ENCODE peak calls at places on chromosomes 4 and X, in four cellular contexts. H is H1, B is mesendoderm, J is H9. U is an unnamed sample.

GRCh38 chrX:85851418-85851817 is 195.9 kb downstream of the CHM start:
- DNase-seq in H (peak), B (peak), J (peak), U (peak)

GRCh38 chrX:7201481-7201880 is 53.5 kb upstream of the PUDP start:
- DNase-seq in B (no peak), J (no peak), H (no peak), U (no peak)

GRCh38 chr4:17324431-17324830 is 187.5 kb downstream of the QDPR start:
- DNase-seq in H (peak), B (peak), J (peak), U (peak)

GRCh38 chrX:47456080-47456479 is 26.9 kb downstream of the ZNF41 start:
- DNase-seq in B (no peak), J (no peak), H (no peak), U (no peak)

GRCh38 chr4:107853444-107854325 is 29.0 kb downstream of the SGMS2 start:
- DNase-seq in H (no peak), J (no peak), B (no peak), U (peak)

GRCh38 chrX:121569609-121570008 is 522.2 kb downstream of the GLUD2 start:
- DNase-seq in J (no peak), H (no peak), B (no peak), U (no peak)

GRCh38 chrX:154445776-154446175 is 1.8 kb downstream of the FAM50A start:
- DNase-seq in H (no peak), B (no peak), J (no peak), U (no peak)

GRCh38 chr4:25402521-25402920 is 25.5 kb downstream of the ANAPC4 start:
- DNase-seq in H (no peak), J (no peak), B (no peak), U (peak)

GRCh38 chr4:85928775-85929585 is 430.9 kb downstream of the MAPK10 start:
- DNase-seq in J (no peak), H (no peak), B (no peak), U (peak)

GRCh38 chr4:7964890-7965662 is 25.4 kb upstream of the AFAP1 start:
- DNase-seq in J (peak), B (peak), H (no peak), U (peak)

GRCh38 chrX:38879631-38880220 is 78.5 kb downstream of the MID1IP1 start:
- DNase-seq in B (no peak), J (no peak), H (no peak), U (no peak)

GRCh38 chr4:186255122-186255521 is 10.9 kb upstream of the F11 start:
- DNase-seq in J (no peak), H (no peak), B (no peak), U (no peak)

GRCh38 chr4:26909369-26909768 is 48.7 kb downstream of the STIM2 start:
- DNase-seq in H (no peak), J (no peak), B (no peak), U (peak)

GRCh38 chr4:112113786-112114185 is 31.5 kb upstream of the FAM241A start:
- DNase-seq in H (no peak), J (no peak), B (no peak), U (no peak)

GRCh38 chrX:150980711-150981110 is 2.4 kb upstream of the HMGB3 start:
- DNase-seq in J (no peak), H (no peak), B (no peak), U (no peak)

GRCh38 chrX:150984164-150984824 is 1.2 kb downstream of the HMGB3 start:
- DNase-seq in B (no peak), H (no peak), J (no peak), U (no peak)

GRCh38 chrX:150982786-150983525 is at the start of gene HMGB3:
- DNase-seq in J (peak), B (peak), H (peak), U (peak)

GRCh38 chrX:150982235-150982785 is 825 bp upstream of the HMGB3 start:
- DNase-seq in B (no peak), H (no peak), J (no peak), U (no peak)

GRCh38 chrX:150983526-150984163 is 510 bp downstream of the HMGB3 start:
- DNase-seq in B (no peak), H (no peak), J (no peak), U (no peak)
- H3K4ac ChIP-seq in B (peak), H (no peak), J (no peak), U (no peak)

GRCh38 chr4:54228563-54229501 is at the start of gene PDGFRA:
- DNase-seq in B (peak), J (peak), H (peak), U (peak)
- H3K4ac ChIP-seq in B (no peak), J (no peak), H (no peak), U (peak)

GRCh38 chr4:184473515-184474260 is 662 bp downstream of the IRF2 start:
- DNase-seq in H (peak), J (no peak), B (peak), U (peak)

GRCh38 chr4:184476660-184477059 is 2.3 kb upstream of the IRF2 start:
- DNase-seq in B (no peak), J (no peak), H (no peak), U (no peak)

GRCh38 chr4:184474261-184475095 is at the start of gene IRF2:
- DNase-seq in J (peak), H (peak), B (peak), U (peak)

GRCh38 chr4:184473265-184473514 is 1.2 kb downstream of the IRF2 start:
- DNase-seq in B (no peak), J (no peak), H (peak), U (no peak)

GRCh38 chr4:184475096-184475461 is 729 bp upstream of the IRF2 start:
- DNase-seq in B (peak), J (peak), H (no peak), U (peak)
- H3K4ac ChIP-seq in B (no peak), J (no peak), H (no peak), U (peak)

GRCh38 chrX:112839856-112840255 is 775 bp downstream of the AMOT start:
- DNase-seq in B (peak), H (no peak), J (no peak), U (no peak)
- H3K4ac ChIP-seq in B (no peak), H (no peak), J (no peak), U (no peak)

DNA sequence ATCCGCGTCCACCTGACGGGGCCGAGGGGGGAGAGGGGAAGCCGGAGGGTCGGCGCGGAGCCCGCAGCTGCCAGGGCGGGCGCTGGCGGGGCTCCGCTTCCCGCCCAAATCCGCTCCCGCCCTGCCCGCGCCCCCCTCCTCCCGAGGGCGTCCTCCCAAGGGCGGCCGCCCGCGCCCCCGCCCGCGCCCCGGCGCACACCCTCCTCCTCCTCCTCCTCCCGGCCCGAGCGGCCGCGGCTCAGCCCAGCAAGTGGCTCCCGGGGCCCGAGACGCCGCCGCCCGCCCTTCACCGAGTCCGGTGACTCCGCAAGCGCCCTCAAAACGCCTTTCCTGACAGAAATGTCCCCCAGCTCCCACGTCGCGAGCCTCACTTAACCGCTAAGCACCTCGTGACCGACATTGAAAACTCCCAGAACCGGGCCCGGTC is 487 bp downstream of the HMGB2 start:
- DNase-seq in J (peak), B (peak), H (no peak), U (peak)
- H3K4ac ChIP-seq in J (peak), B (peak), H (no peak), U (peak)

U was measured in IMR-90.